ENCODE peak calls at places on chromosomes 5 and 9, in ten cellular contexts. H is stimulated activated CD4-positive, alpha-beta T cell treated with anti-CD3 and anti-CD28 coated beads, Interleukin-2, amount 100 ng/mL, for 4 hours; J is GM12865; V is nephron progenitor cell; W is CD8-positive, alpha-beta T cell; F is renal cortical epithelial cell; S is NCI-H510A treated with DMSO at 0.1 percent for 48 hours; M is kidney tubule cell; A is left colon; D is pulmonary artery endothelial cell. E is an unnamed sample.

GRCh38 chr9:109733690-109734089 is 46.3 kb upstream of the PALM2AKAP2 start:
- DNase-seq in H (no peak), J (no peak), V (no peak), W (no peak), F (peak), S (no peak), M (no peak), A (no peak), D (no peak), E (peak)

GRCh38 chr9:17491780-17492179 is 87.1 kb upstream of the SH3GL2 start:
- DNase-seq in H (no peak), J (no peak), V (no peak), W (no peak), F (no peak), S (no peak), M (no peak), A (no peak), D (no peak), E (no peak)

GRCh38 chr9:93013856-93014582 is 44.5 kb upstream of the SUSD3 start:
- DNase-seq in H (no peak), J (no peak), V (no peak), W (peak), F (no peak), S (no peak), M (no peak), A (no peak), D (no peak), E (no peak)

GRCh38 chr9:71506821-71507220 is 261.5 kb downstream of the CEMIP2 start:
- DNase-seq in H (no peak), J (no peak), V (no peak), W (no peak), F (peak), S (no peak), M (peak), A (peak), D (no peak), E (peak)

GRCh38 chr5:6858419-6858818 is 145.2 kb downstream of the TENT4A start:
- DNase-seq in H (no peak), J (no peak), V (no peak), W (no peak), F (no peak), S (no peak), M (no peak), A (no peak), D (no peak), E (no peak)

GRCh38 chr5:8329773-8330172 is 460.8 kb downstream of the MTRR start:
- DNase-seq in H (no peak), J (no peak), V (no peak), W (no peak), F (no peak), S (no peak), M (no peak), A (no peak), D (no peak), E (no peak)

GRCh38 chr9:108511200-108511756 is 344.5 kb downstream of the ACTL7B start:
- DNase-seq in H (no peak), J (no peak), V (no peak), W (no peak), F (no peak), S (no peak), M (no peak), A (no peak), D (no peak), E (no peak)

GRCh38 chr5:157533011-157533481 is 42.5 kb downstream of the ADAM19 start:
- DNase-seq in H (no peak), J (no peak), V (no peak), W (no peak), F (peak), S (no peak), M (no peak), A (no peak), D (no peak), E (no peak)

GRCh38 chr9:95645992-95646391 is 129.2 kb upstream of the PTCH1 start:
- DNase-seq in H (no peak), J (no peak), V (no peak), W (no peak), F (peak), S (no peak), M (peak), A (no peak), D (no peak), E (no peak)

GRCh38 chr9:125126019-125126746 is 17.1 kb downstream of the SCAI start:
- DNase-seq in H (peak), J (peak), V (no peak), W (peak), F (peak), S (no peak), M (peak), A (peak), D (no peak), E (no peak)

GRCh38 chr5:143341807-143342570 is 61.5 kb downstream of the NR3C1 start:
- DNase-seq in H (no peak), J (no peak), V (no peak), W (no peak), F (peak), S (no peak), M (peak), A (no peak), D (no peak), E (peak)

GRCh38 chr5:173878224-173878967 is 9.8 kb upstream of the CPEB4 start:
- DNase-seq in H (no peak), J (no peak), V (no peak), W (no peak), F (no peak), S (no peak), M (no peak), A (no peak), D (no peak), E (no peak)

GRCh38 chr5:62579761-62580160 is 1.1 kb downstream of the LRRC70 start:
- DNase-seq in H (no peak), J (no peak), V (no peak), W (no peak), F (no peak), S (no peak), M (no peak), A (no peak), D (no peak), E (no peak)

GRCh38 chr5:78671609-78672008 is 23.0 kb upstream of the LHFPL2 start:
- DNase-seq in H (no peak), J (no peak), V (no peak), W (no peak), F (no peak), S (no peak), M (no peak), A (peak), D (no peak), E (no peak)

GRCh38 chr5:61115968-61116367 is 46.3 kb downstream of the SMIM15 start:
- DNase-seq in H (no peak), J (peak), V (no peak), W (no peak), F (no peak), S (no peak), M (no peak), A (no peak), D (no peak), E (no peak)

GRCh38 chr9:32117291-32117690 is 267.2 kb upstream of the ACO1 start:
- DNase-seq in H (no peak), J (no peak), V (no peak), W (no peak), F (no peak), S (no peak), M (no peak), A (no peak), D (no peak), E (no peak)

GRCh38 chr5:113092683-113093082 is 116.1 kb downstream of the DCP2 start:
- DNase-seq in H (no peak), J (no peak), V (no peak), W (no peak), F (peak), S (no peak), M (peak), A (no peak), D (no peak), E (no peak)

GRCh38 chr9:26081847-26082246 is 403.6 kb upstream of the TUSC1 start:
- DNase-seq in H (no peak), J (no peak), V (no peak), W (no peak), F (no peak), S (no peak), M (no peak), A (no peak), D (no peak), E (no peak)

GRCh38 chr5:53917095-53917494 is 356.7 kb downstream of the NDUFS4 start:
- DNase-seq in H (no peak), J (no peak), V (no peak), W (no peak), F (peak), S (no peak), M (peak), A (no peak), D (no peak), E (no peak)

GRCh38 chr5:43007246-43007910 is 32.7 kb downstream of the ANXA2R start:
- DNase-seq in H (peak), J (peak), V (peak), W (peak), F (peak), S (peak), M (peak), A (peak), D (peak), E (peak)

GRCh38 chr9:6024035-6024554 is 8.7 kb upstream of the RANBP6 start:
- DNase-seq in H (no peak), J (peak), V (peak), W (no peak), F (peak), S (peak), M (peak), A (no peak), D (no peak), E (no peak)